ENCODE peak calls at places on chromosome 12, in eight cellular contexts. Y, N, A, S, K, O, I and D are unnamed samples.

GRCh38 chr12:103956515-103957027 is 9.1 kb upstream of the TDG start:
- DNase-seq in Y (no peak), N (no peak), A (no peak), S (no peak), K (peak; percentile 36), O (no peak), I (no peak), D (no peak)

GRCh38 chr12:132617135-132617701 is 1.4 kb upstream of the P2RX2 start:
- DNase-seq in Y (no peak), N (no peak), A (no peak), S (no peak), K (no peak), O (no peak), I (no peak), D (no peak)

GRCh38 chr12:110501378-110501721 is 561 bp downstream of the VPS29 start:
- DNase-seq in Y (no peak), N (peak; percentile 32), A (peak; percentile 49), S (peak; percentile 38), K (no peak), O (peak; percentile 67), I (peak; percentile 51), D (peak; percentile 37)

GRCh38 chr12:58657175-58657574 is 263.1 kb downstream of the LRIG3 start:
- DNase-seq in Y (no peak), N (no peak), A (no peak), S (no peak), K (no peak), O (no peak), I (no peak), D (no peak)

GRCh38 chr12:45192041-45192695 is 23.7 kb upstream of the ANO6 start:
- DNase-seq in Y (no peak), N (no peak), A (no peak), S (peak; percentile 14), K (peak; percentile 50), O (peak; percentile 27), I (peak; percentile 58), D (no peak)

GRCh38 chr12:8052679-8053078 is 13.5 kb downstream of the C3AR1 start:
- DNase-seq in Y (no peak), N (peak; percentile 43), A (no peak), S (no peak), K (no peak), O (no peak), I (no peak), D (no peak)

GRCh38 chr12:66304296-66304915 is 2.1 kb downstream of the HELB start:
- DNase-seq in Y (no peak), N (no peak), A (no peak), S (no peak), K (no peak), O (no peak), I (no peak), D (no peak)

GRCh38 chr12:124030510-124030909 is 57.5 kb downstream of the ZNF664 start:
- DNase-seq in Y (peak; percentile 57), N (no peak), A (no peak), S (no peak), K (peak; percentile 13), O (peak; percentile 73), I (peak; percentile 27), D (no peak)

GRCh38 chr12:86826051-86826450 is 569.9 kb upstream of the MGAT4C start:
- DNase-seq in Y (no peak), N (no peak), A (no peak), S (no peak), K (no peak), O (no peak), I (no peak), D (no peak)

GRCh38 chr12:116360579-116361403 is 83.3 kb upstream of the MED13L start:
- DNase-seq in Y (no peak), N (no peak), A (peak; percentile 24), S (no peak), K (no peak), O (no peak), I (no peak), D (no peak)

GRCh38 chr12:11576104-11576503 is 73.4 kb upstream of the ETV6 start:
- DNase-seq in Y (no peak), N (no peak), A (peak; percentile 84), S (no peak), K (peak; percentile 70), O (no peak), I (peak; percentile 35), D (no peak)

GRCh38 chr12:103880299-103881142 is 39.5 kb upstream of the NT5DC3 start:
- DNase-seq in Y (no peak), N (no peak), A (peak; percentile 86), S (peak; percentile 35), K (peak; percentile 69), O (no peak), I (no peak), D (peak; percentile 30)

GRCh38 chr12:47939009-47939601 is 24.3 kb upstream of the TMEM106C start:
- DNase-seq in Y (no peak), N (no peak), A (no peak), S (no peak), K (no peak), O (no peak), I (no peak), D (no peak)

GRCh38 chr12:27299102-27299501 is 33.5 kb upstream of the BMAL2 start:
- DNase-seq in Y (no peak), N (no peak), A (no peak), S (no peak), K (no peak), O (no peak), I (no peak), D (no peak)

GRCh38 chr12:34393821-34394150 is 371.5 kb downstream of the ALG10 start:
- DNase-seq in Y (no peak), N (peak; percentile 8), A (no peak), S (peak; percentile 8), K (no peak), O (no peak), I (no peak), D (no peak)

GRCh38 chr12:92719674-92720073 is 16.9 kb downstream of the PLEKHG7 start:
- DNase-seq in Y (no peak), N (peak; percentile 35), A (no peak), S (no peak), K (no peak), O (no peak), I (no peak), D (no peak)

GRCh38 chr12:92721130-92721529 is 18.3 kb downstream of the PLEKHG7 start:
- DNase-seq in Y (no peak), N (no peak), A (no peak), S (no peak), K (no peak), O (no peak), I (no peak), D (no peak)

GRCh38 chr12:92718483-92718985 is 15.7 kb downstream of the PLEKHG7 start:
- DNase-seq in Y (no peak), N (no peak), A (no peak), S (no peak), K (no peak), O (no peak), I (no peak), D (no peak)

GRCh38 chr12:92715625-92716024 is 12.8 kb downstream of the PLEKHG7 start:
- DNase-seq in Y (no peak), N (no peak), A (no peak), S (no peak), K (no peak), O (no peak), I (no peak), D (no peak)

DNA sequence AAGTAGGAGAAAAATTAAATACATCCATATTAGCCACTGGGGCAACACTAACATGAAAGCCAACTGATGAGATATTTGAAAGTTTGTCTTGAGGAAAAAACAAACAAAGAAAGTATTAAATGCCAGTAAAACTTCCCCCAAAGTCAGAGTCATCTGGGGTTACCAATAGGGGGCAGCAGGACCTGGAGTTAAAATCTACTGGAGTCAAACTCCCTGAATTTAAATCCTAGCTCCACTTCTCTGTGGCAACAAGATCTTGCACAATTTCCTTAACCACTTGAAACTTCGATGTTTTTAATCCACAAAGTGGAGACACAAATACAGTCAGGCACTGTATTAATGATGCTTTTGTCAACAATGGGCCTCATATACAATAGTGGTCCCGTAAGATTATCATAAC is 14.4 kb downstream of the PLEKHG7 start:
- DNase-seq in Y (no peak), N (no peak), A (no peak), S (no peak), K (peak; percentile 8), O (no peak), I (peak; percentile 77), D (peak; percentile 39)
- TF ChIP-seq CTCF in Y (no peak), N (peak; percentile 31), A (no peak), S (peak; percentile 7), K (no peak), O (peak; percentile 12), I (peak; percentile 83), D (peak; percentile 62)

DNA sequence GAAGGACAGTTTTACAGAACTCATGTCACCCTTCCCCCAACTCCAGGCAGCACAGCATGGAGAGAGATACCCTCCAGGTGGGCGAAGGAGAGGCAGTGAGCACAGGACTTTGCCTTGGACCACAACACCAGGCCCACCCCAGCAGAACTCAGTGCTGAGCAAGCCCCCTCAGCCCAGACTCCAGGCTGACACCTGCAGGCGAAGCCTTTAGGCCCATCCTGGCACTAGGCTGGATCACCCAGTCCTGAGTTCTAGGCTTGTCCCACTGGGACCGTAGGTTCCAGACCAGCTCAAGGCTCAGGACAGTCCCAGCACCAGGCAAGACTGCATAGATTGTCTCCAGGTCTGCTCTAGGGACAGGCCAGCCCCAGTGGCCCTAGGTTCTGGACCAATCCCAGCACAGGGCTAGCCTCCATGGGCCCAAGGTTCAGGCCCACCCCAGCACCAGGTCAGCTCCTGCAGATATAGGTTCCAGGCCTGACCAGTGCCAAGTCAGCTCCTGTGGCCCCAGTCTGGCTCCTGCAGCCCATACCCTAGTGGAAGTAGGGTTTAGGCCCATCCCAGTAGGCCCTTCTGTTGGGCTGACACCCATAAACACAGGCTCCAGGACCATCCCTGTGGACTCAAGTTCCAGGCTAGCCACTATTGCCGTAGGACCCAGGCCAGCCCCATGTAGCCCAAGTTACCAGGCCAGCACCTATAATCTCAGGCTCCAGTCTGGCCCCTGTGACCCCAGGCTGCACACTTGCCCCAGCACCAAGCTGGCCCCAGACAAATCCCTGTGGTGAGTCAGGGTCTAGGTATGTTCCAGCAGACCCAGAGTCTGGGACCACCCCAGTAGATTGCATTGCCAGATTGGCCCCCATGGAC is 9.4 kb downstream of the WASHC3 start:
- DNase-seq in Y (no peak), N (no peak), A (no peak), S (no peak), K (no peak), O (no peak), I (no peak), D (no peak)
- TF ChIP-seq CTCF in Y (no peak), N (no peak), A (no peak), S (no peak), K (no peak), O (no peak), I (no peak), D (no peak)

GRCh38 chr12:107545737-107546363 is 139.7 kb upstream of the PWP1 start:
- DNase-seq in Y (no peak), N (no peak), A (no peak), S (no peak), K (no peak), O (no peak), I (no peak), D (no peak)
- TF ChIP-seq CTCF in Y (no peak), N (no peak), A (no peak), S (no peak), K (no peak), O (no peak), I (no peak), D (no peak)

DNA sequence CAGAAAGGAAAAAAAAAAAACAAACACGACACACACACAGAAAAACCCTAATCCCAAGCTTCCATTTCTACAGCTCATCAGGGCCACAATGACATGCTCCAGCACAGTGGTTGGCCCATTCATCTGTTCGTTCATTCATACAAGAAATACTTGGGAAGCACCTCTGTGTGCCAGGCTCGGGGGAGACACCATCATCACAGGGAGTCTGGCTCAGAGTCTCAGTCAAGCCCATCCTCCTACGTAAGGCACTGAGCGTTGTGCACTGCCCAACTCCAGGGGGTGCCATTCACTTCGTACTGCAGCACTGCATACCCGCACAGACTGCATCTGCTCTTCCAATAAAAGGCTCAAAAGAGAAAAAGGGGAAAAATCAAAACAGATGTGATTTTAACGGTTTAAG is 15.3 kb downstream of the VPS37B start:
- DNase-seq in Y (peak; percentile 29), N (no peak), A (peak; percentile 44), S (no peak), K (no peak), O (no peak), I (peak; percentile 87), D (peak; percentile 49)
- TF ChIP-seq CTCF in Y (peak; percentile 35), N (peak; percentile 18), A (peak; percentile 11), S (peak; percentile 40), K (no peak), O (peak; percentile 48), I (peak; percentile 85), D (no peak)